ENCODE peak calls at places on chromosomes 5 and 9, in nine cellular contexts. M is SJSA1, R is ovary, L is aorta, Y is cardiac muscle cell, D is prostate gland, S is upper lobe of right lung, W is right lobe of liver, B is GM23248. C is an unnamed sample. For H3K4me1 and H3K27me3, the result is how much of the 10 kb centered on the place peaks cover.

GRCh38 chr9:76218868-76219462 is 175.3 kb downstream of the RFK start:
- DNase-seq in M (no peak), R (no peak), L (no peak), Y (no peak), D (no peak), S (no peak), W (no peak), B (no peak), C (no peak)

GRCh38 chr5:76372320-76373054 is 30.6 kb upstream of the IQGAP2 start:
- DNase-seq in M (peak), R (no peak), L (no peak), Y (peak), D (no peak), S (no peak), W (no peak), B (peak), C (no peak)

GRCh38 chr9:25691786-25692185 is 13.5 kb upstream of the TUSC1 start:
- DNase-seq in M (no peak), R (no peak), L (no peak), Y (peak), D (no peak), S (no peak), W (no peak), B (no peak), C (no peak)

GRCh38 chr9:81465468-81466002 is 223.8 kb downstream of the TLE1 start:
- DNase-seq in M (peak), R (no peak), L (no peak), Y (peak), D (no peak), S (no peak), W (no peak), B (no peak), C (no peak)

GRCh38 chr5:72597456-72597948 is 90.3 kb upstream of the ZNF366 start:
- DNase-seq in M (peak), R (no peak), L (no peak), Y (peak), D (no peak), S (no peak), W (no peak), B (peak), C (no peak)

GRCh38 chr5:112479418-112479817 is 60.3 kb upstream of the EPB41L4A start:
- DNase-seq in M (no peak), R (no peak), L (no peak), Y (peak), D (peak), S (no peak), W (no peak), B (peak), C (no peak)

GRCh38 chr9:87327567-87328125 is 170.0 kb upstream of the DAPK1 start:
- DNase-seq in M (no peak), R (no peak), L (no peak), Y (no peak), D (no peak), S (no peak), W (no peak), B (peak), C (no peak)

GRCh38 chr9:127559247-127559680 is 52.8 kb upstream of the STXBP1 start:
- DNase-seq in M (no peak), R (no peak), L (no peak), Y (no peak), D (no peak), S (no peak), W (no peak), B (no peak), C (no peak)

GRCh38 chr5:159444441-159445082 is 114.3 kb upstream of the IL12B start:
- DNase-seq in M (no peak), R (no peak), L (no peak), Y (peak), D (peak), S (no peak), W (no peak), B (peak), C (no peak)

GRCh38 chr9:133107961-133108793 is 12.9 kb downstream of the RALGDS start:
- DNase-seq in M (no peak), R (no peak), L (peak), Y (no peak), D (no peak), S (peak), W (peak), B (no peak), C (no peak)

GRCh38 chr9:70362952-70363351 is 51.5 kb downstream of the KLF9 start:
- DNase-seq in M (no peak), R (no peak), L (no peak), Y (peak), D (no peak), S (no peak), W (no peak), B (peak), C (no peak)

GRCh38 chr9:110752766-110753165 is 84.2 kb downstream of the MUSK start:
- DNase-seq in M (peak), R (no peak), L (no peak), Y (peak), D (peak), S (no peak), W (no peak), B (peak), C (no peak)

GRCh38 chr9:84838879-84839278 is 169.3 kb downstream of the NTRK2 start:
- DNase-seq in M (no peak), R (no peak), L (no peak), Y (no peak), D (no peak), S (no peak), W (no peak), B (no peak), C (no peak)

GRCh38 chr5:142618125-142618524 is 67.8 kb downstream of the FGF1 start:
- DNase-seq in M (no peak), R (no peak), L (no peak), Y (peak), D (no peak), S (no peak), W (no peak), B (peak), C (no peak)

GRCh38 chr9:138042640-138043039 is 165.1 kb downstream of the CACNA1B start:
- DNase-seq in M (peak), R (peak), L (no peak), Y (no peak), D (no peak), S (peak), W (no peak), B (no peak), C (no peak)

GRCh38 chr9:13432914-13433313 is 153.4 kb upstream of the MPDZ start:
- DNase-seq in M (no peak), R (no peak), L (no peak), Y (peak), D (no peak), S (no peak), W (no peak), B (no peak), C (no peak)

GRCh38 chr9:37283730-37284235 is 138.7 kb upstream of the GRHPR start:
- DNase-seq in M (peak), R (no peak), L (no peak), Y (peak), D (no peak), S (no peak), W (no peak), B (peak), C (no peak)

GRCh38 chr5:23740029-23740428 is 232.6 kb downstream of the PRDM9 start:
- DNase-seq in M (no peak), R (no peak), L (no peak), Y (no peak), D (peak), S (no peak), W (no peak), B (no peak), C (no peak)

GRCh38 chr5:131773805-131774204 is 23.0 kb downstream of the FNIP1 start:
- DNase-seq in M (no peak), R (no peak), L (no peak), Y (no peak), D (no peak), S (no peak), W (no peak), B (no peak), C (no peak)

GRCh38 chr9:111527347-111527746 is 2.4 kb downstream of the ZNF483 start:
- DNase-seq in M (no peak), R (no peak), L (no peak), Y (no peak), D (no peak), S (no peak), W (no peak), B (peak), C (no peak)

GRCh38 chr9:124248992-124249391 is 8.8 kb upstream of the NEK6 start:
- DNase-seq in M (no peak), R (no peak), L (peak), Y (peak), D (no peak), S (no peak), W (no peak), B (no peak), C (no peak)

GRCh38 chr5:26024774-26025173 is 1013.6 kb downstream of the CDH9 start:
- DNase-seq in M (no peak), R (no peak), L (no peak), Y (no peak), D (no peak), S (no peak), W (no peak), B (no peak), C (no peak)

GRCh38 chr9:109109962-109110325 is 9.8 kb downstream of the TMEM245 start:
- DNase-seq in M (no peak), R (no peak), L (no peak), Y (peak), D (no peak), S (no peak), W (no peak), B (no peak), C (no peak)

GRCh38 chr5:17156463-17156862 is 61.0 kb upstream of the BASP1 start:
- DNase-seq in M (no peak), R (no peak), L (no peak), Y (no peak), D (no peak), S (no peak), W (no peak), B (peak), C (no peak)

GRCh38 chr9:12766357-12766756 is 8.5 kb upstream of the LURAP1L start:
- DNase-seq in M (no peak), R (no peak), L (no peak), Y (no peak), D (no peak), S (peak), W (no peak), B (no peak), C (no peak)

GRCh38 chr9:68472119-68472518 is 68.6 kb downstream of the TMEM252 start:
- DNase-seq in M (no peak), R (no peak), L (no peak), Y (no peak), D (no peak), S (no peak), W (no peak), B (no peak), C (no peak)

GRCh38 chr5:147303976-147304375 is 69.2 kb downstream of the STK32A start:
- DNase-seq in M (peak), R (no peak), L (no peak), Y (peak), D (no peak), S (no peak), W (no peak), B (peak), C (no peak)

GRCh38 chr5:170248635-170249227 is 15.9 kb downstream of the C5orf58 start:
- DNase-seq in M (peak), R (no peak), L (no peak), Y (no peak), D (no peak), S (no peak), W (no peak), B (no peak), C (no peak)

GRCh38 chr9:17134396-17134842 is 421 bp upstream of the CNTLN start:
- DNase-seq in M (no peak), R (no peak), L (no peak), Y (peak), D (peak), S (no peak), W (no peak), B (peak), C (no peak)

GRCh38 chr5:159051431-159052281 is 48.1 kb downstream of the EBF1 start:
- DNase-seq in M (peak), R (peak), L (peak), Y (peak), D (no peak), S (peak), W (peak), B (peak), C (peak)

GRCh38 chr9:106307670-106308069 is 555.3 kb upstream of the ZNF462 start:
- DNase-seq in M (no peak), R (no peak), L (no peak), Y (peak), D (no peak), S (no peak), W (no peak), B (no peak), C (no peak)

GRCh38 chr9:113705306-113705937 is 170.7 kb upstream of the ZNF618 start:
- DNase-seq in M (no peak), R (no peak), L (no peak), Y (no peak), D (no peak), S (no peak), W (no peak), B (no peak), C (no peak)

GRCh38 chr9:93062364-93062763 is 3.9 kb downstream of the SUSD3 start:
- DNase-seq in M (no peak), R (no peak), L (no peak), Y (no peak), D (no peak), S (no peak), W (no peak), B (no peak), C (no peak)
- H3K4me1 ChIP-seq in M (under half), R (under half), L (under half), Y (under half), D (under half), S (under half), W (under half), B (under half), C (half or more)

GRCh38 chr5:759781-760362 is 24.7 kb downstream of the ZDHHC11B start:
- DNase-seq in M (peak), R (peak), L (peak), Y (no peak), D (no peak), S (peak), W (peak), B (no peak), C (no peak)

GRCh38 chr5:759111-759741 is 25.3 kb downstream of the ZDHHC11B start:
- DNase-seq in M (peak), R (peak), L (peak), Y (peak), D (peak), S (peak), W (peak), B (peak), C (peak)

GRCh38 chr5:761854-762685 is 22.5 kb downstream of the ZDHHC11B start:
- DNase-seq in M (peak), R (peak), L (peak), Y (no peak), D (no peak), S (peak), W (peak), B (no peak), C (no peak)

GRCh38 chr5:761206-761771 is 23.2 kb downstream of the ZDHHC11B start:
- DNase-seq in M (peak), R (peak), L (peak), Y (no peak), D (no peak), S (peak), W (peak), B (no peak), C (no peak)

DNA sequence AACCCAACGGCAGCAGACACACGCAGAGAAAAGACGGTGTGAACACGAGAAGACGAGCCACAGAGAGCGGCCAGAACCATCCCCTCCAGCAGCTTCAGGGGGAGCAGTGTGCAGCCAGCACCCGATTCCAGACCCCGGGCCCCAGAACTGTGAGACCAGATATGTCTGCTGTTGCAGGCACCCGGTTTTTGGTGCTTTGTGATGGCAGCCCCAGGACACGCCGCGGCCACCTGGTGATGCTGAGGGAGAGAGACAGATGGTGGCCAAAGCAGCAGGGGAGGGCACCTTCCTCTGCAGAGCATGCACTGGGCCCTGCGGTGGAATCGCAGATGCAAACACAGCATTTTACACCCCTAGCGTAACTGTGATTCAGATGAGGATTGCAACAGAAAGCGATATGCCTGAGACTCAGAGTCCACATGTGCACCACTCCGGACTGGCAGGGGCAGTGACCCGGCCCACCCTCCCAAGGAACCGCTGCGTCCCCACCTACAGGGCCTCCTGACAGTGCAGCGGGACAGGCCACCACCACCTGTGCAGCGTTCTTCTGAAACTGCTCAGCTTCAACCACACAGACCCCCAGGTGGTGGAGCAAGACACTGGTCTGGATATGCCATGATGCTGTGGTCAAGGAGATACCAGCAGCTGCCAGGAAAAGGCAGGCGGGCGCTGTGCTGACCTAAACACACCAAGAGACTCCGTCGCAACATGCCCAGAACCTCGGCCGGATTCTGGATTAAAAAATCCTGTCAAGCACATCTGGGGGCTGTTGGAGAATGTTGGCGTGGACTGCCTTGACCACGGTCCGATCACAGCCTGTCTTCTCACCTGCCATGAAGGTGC is 23.9 kb downstream of the ZDHHC11B start:
- DNase-seq in M (peak), R (no peak), L (peak), Y (no peak), D (no peak), S (peak), W (peak), B (no peak), C (no peak)
- H3K27me3 ChIP-seq in M (half or more), R (under half), L (under half), Y (under half), D (under half), S (under half), W (under half), B (under half), C (under half)

GRCh38 chr5:107571621-107572489 is 98.9 kb downstream of the EFNA5 start:
- DNase-seq in M (peak), R (peak), L (peak), Y (peak), D (peak), S (peak), W (peak), B (peak), C (peak)
- H3K27ac ChIP-seq in M (no peak), R (no peak), L (peak), Y (peak), D (peak), S (peak), W (peak), B (no peak), C (no peak)

DNA sequence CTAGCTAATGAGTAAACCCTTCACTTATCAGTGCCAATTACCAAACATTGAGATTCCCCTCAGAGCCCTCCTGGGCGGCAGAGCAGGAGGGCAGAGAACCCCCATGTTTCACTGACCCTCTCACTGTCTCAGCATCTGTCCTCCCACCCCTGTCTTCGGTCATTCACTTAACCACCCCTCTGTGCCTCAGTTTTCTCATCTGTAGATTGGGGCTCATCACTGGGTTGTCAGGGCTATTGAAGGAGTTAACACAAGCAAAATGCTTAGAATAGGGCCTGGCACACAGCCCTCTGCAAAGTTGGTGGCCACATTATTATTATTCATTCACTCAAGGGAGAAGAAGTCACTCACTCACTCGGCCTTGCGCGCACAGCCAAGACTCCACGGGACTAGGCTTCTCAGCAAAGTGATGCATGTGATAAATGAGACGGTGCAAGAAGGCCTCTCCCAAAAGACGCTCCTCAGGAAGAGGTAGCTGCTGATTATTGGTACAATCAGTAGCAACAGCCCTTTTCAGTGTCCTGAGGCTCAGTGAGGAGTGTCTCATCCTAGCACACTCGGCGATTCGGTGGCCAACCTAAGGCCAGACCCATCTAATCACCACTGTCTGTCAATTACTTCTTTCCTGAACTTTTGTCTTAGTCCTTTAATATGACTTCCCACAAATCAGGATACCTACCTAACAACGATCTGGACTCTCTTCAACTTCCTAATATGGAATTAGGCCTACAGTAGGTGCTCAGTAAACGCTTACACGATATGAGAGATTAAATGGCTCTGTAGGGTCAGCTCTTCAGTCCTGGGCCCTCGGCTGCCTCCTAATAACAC is 7.9 kb downstream of the PDGFRB start:
- DNase-seq in M (no peak), R (no peak), L (no peak), Y (no peak), D (no peak), S (no peak), W (no peak), B (peak), C (no peak)
- H3K4me1 ChIP-seq in M (half or more), R (under half), L (under half), Y (under half), D (under half), S (under half), W (under half), B (half or more), C (under half)

GRCh38 chr9:130394320-130394719 is 50.4 kb upstream of the ASS1 start:
- DNase-seq in M (no peak), R (no peak), L (no peak), Y (no peak), D (no peak), S (no peak), W (no peak), B (no peak), C (no peak)
- H3K27me3 ChIP-seq in M (under half), R (under half), L (under half), Y (under half), D (under half), S (under half), W (under half), B (under half), C (under half)

GRCh38 chr9:134410835-134411217 is 84.6 kb downstream of the RXRA start:
- DNase-seq in M (no peak), R (no peak), L (no peak), Y (no peak), D (no peak), S (no peak), W (no peak), B (no peak), C (no peak)

GRCh38 chr9:134411451-134412297 is 85.4 kb downstream of the RXRA start:
- DNase-seq in M (no peak), R (no peak), L (no peak), Y (peak), D (no peak), S (no peak), W (no peak), B (no peak), C (no peak)

GRCh38 chr9:134413890-134414731 is 87.9 kb downstream of the RXRA start:
- DNase-seq in M (peak), R (peak), L (peak), Y (peak), D (peak), S (peak), W (no peak), B (peak), C (no peak)

GRCh38 chr9:134413112-134413715 is 87.0 kb downstream of the RXRA start:
- DNase-seq in M (no peak), R (no peak), L (no peak), Y (no peak), D (no peak), S (no peak), W (no peak), B (no peak), C (no peak)

GRCh38 chr9:134412298-134412711 is 86.0 kb downstream of the RXRA start:
- DNase-seq in M (no peak), R (no peak), L (no peak), Y (no peak), D (no peak), S (no peak), W (no peak), B (no peak), C (no peak)
- H3K27ac ChIP-seq in M (no peak), R (no peak), L (no peak), Y (no peak), D (no peak), S (no peak), W (no peak), B (no peak), C (no peak)

DNA sequence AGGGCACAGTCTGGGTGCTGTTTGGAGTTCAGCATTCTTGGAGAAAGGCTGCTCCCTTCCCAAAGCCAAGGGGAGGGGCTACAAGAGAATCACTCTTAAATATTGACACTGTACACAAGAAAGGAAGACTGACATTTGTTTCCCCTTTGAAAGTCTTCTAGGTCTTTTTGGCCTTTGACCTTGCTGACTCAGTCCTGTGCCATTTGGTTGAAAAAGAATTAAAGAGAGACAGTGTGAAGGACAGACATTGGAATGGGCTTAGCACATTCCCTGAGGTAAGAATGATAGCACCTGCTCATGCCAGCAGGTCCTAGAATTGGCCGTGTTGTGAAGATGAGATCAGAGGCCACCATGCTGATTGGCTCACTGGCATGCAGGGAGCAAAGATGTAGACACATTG is 271.4 kb upstream of the ZNF608 start:
- DNase-seq in M (no peak), R (no peak), L (no peak), Y (no peak), D (no peak), S (no peak), W (no peak), B (no peak), C (no peak)
- H3K4me1 ChIP-seq in M (under half), R (under half), L (under half), Y (under half), D (under half), S (under half), W (under half), B (under half), C (under half)